ENCODE peak calls at places on chromosome X, in ten cellular contexts. G, N, I, R, P, T, Q, W, C and X are unnamed samples.

GRCh38 chrX:41481264-41482109 is 34.3 kb downstream of the NYX start:
- DNase-seq in G (no peak), N (no peak), I (peak), R (no peak), P (no peak), T (no peak), Q (no peak), W (no peak), C (no peak), X (no peak)

GRCh38 chrX:111507931-111508330 is 3.5 kb upstream of the SERTM2 start:
- DNase-seq in G (peak), N (no peak), I (no peak), R (no peak), P (no peak), T (no peak), Q (no peak), W (no peak), C (no peak), X (no peak)

GRCh38 chrX:85836868-85837267 is 210.5 kb downstream of the CHM start:
- DNase-seq in G (no peak), N (no peak), I (no peak), R (peak), P (no peak), T (no peak), Q (no peak), W (no peak), C (no peak), X (no peak)

GRCh38 chrX:130702867-130703707 is 199.9 kb downstream of the ENOX2 start:
- DNase-seq in G (no peak), N (no peak), I (no peak), R (no peak), P (no peak), T (no peak), Q (no peak), W (no peak), C (no peak), X (no peak)

GRCh38 chrX:31546130-31546529 is 474.3 kb upstream of the FTHL17 start:
- DNase-seq in G (peak), N (no peak), I (no peak), R (peak), P (no peak), T (peak), Q (no peak), W (no peak), C (no peak), X (no peak)

GRCh38 chrX:30654989-30655607 is 1.9 kb downstream of the GK start:
- DNase-seq in G (no peak), N (no peak), I (no peak), R (no peak), P (no peak), T (no peak), Q (no peak), W (no peak), C (no peak), X (no peak)

GRCh38 chrX:112832481-112833095 is 8.0 kb downstream of the AMOT start:
- DNase-seq in G (peak), N (no peak), I (peak), R (no peak), P (no peak), T (no peak), Q (no peak), W (no peak), C (no peak), X (no peak)

GRCh38 chrX:129700536-129700935 is 38.2 kb upstream of the XPNPEP2 start:
- DNase-seq in G (no peak), N (no peak), I (no peak), R (no peak), P (no peak), T (no peak), Q (no peak), W (no peak), C (no peak), X (no peak)

GRCh38 chrX:41429592-41429991 is 17.6 kb upstream of the NYX start:
- DNase-seq in G (no peak), N (no peak), I (no peak), R (no peak), P (no peak), T (no peak), Q (no peak), W (no peak), C (no peak), X (no peak)

GRCh38 chrX:1400731-1401471 is 9.0 kb upstream of the SLC25A6 start:
- DNase-seq in G (no peak), N (no peak), I (peak), R (no peak), P (no peak), T (peak), Q (no peak), W (no peak), C (peak), X (peak)

GRCh38 chrX:11864171-11864570 is 106.1 kb downstream of the MSL3 start:
- DNase-seq in G (no peak), N (no peak), I (no peak), R (no peak), P (no peak), T (no peak), Q (no peak), W (no peak), C (no peak), X (no peak)

GRCh38 chrX:9340619-9341304 is 124.1 kb upstream of the TBL1X start:
- DNase-seq in G (no peak), N (no peak), I (no peak), R (no peak), P (no peak), T (peak), Q (no peak), W (peak), C (no peak), X (peak)

GRCh38 chrX:7108995-7109634 is 38.4 kb upstream of the STS start:
- DNase-seq in G (no peak), N (no peak), I (no peak), R (no peak), P (no peak), T (no peak), Q (no peak), W (no peak), C (no peak), X (no peak)

GRCh38 chrX:99469439-99469838 is 940.6 kb downstream of the PCDH19 start:
- DNase-seq in G (no peak), N (no peak), I (no peak), R (no peak), P (no peak), T (no peak), Q (no peak), W (no peak), C (no peak), X (no peak)

GRCh38 chrX:28847423-28847822 is 260.2 kb downstream of the IL1RAPL1 start:
- DNase-seq in G (peak), N (no peak), I (peak), R (no peak), P (no peak), T (no peak), Q (no peak), W (peak), C (no peak), X (peak)

GRCh38 chrX:38800981-38801845 is at the start of gene MID1IP1:
- DNase-seq in G (peak), N (no peak), I (peak), R (peak), P (peak), T (peak), Q (peak), W (peak), C (peak), X (peak)

GRCh38 chrX:122586831-122587230 is 597.2 kb upstream of the GRIA3 start:
- DNase-seq in G (no peak), N (no peak), I (no peak), R (no peak), P (no peak), T (no peak), Q (no peak), W (no peak), C (no peak), X (no peak)

GRCh38 chrX:48919947-48920712 is 1.3 kb upstream of the PIM2 start:
- DNase-seq in G (no peak), N (peak), I (no peak), R (no peak), P (no peak), T (peak), Q (no peak), W (no peak), C (no peak), X (no peak)

GRCh38 chrX:153433161-153433680 is 12.6 kb downstream of the TREX2 start:
- DNase-seq in G (no peak), N (no peak), I (no peak), R (no peak), P (no peak), T (no peak), Q (no peak), W (no peak), C (no peak), X (no peak)

GRCh38 chrX:150156615-150157014 is 206.5 kb upstream of the MAMLD1 start:
- DNase-seq in G (no peak), N (no peak), I (no peak), R (no peak), P (no peak), T (no peak), Q (no peak), W (no peak), C (no peak), X (no peak)

GRCh38 chrX:115940888-115941332 is 229.6 kb upstream of the AGTR2 start:
- DNase-seq in G (no peak), N (peak), I (peak), R (no peak), P (peak), T (peak), Q (peak), W (peak), C (no peak), X (no peak)

GRCh38 chrX:81377329-81377728 is 175.4 kb downstream of the SH3BGRL start:
- DNase-seq in G (peak), N (no peak), I (no peak), R (peak), P (no peak), T (no peak), Q (no peak), W (no peak), C (no peak), X (no peak)